ENCODE peak calls at places on chromosomes 13 and 19, in seven cellular contexts. O is AG04450, G is vagina, U is epithelial cell of esophagus, A is suprapubic skin, E is right lobe of liver, B is GM12864. C is an unnamed sample.

GRCh38 chr13:113397606-113398425 is 33.9 kb upstream of the GRTP1 start:
- DNase-seq in O (no peak), G (no peak), U (no peak), A (no peak), E (no peak), B (no peak), C (no peak)

GRCh38 chr13:90792335-90792734 is 555.2 kb upstream of the MIR17HG start:
- DNase-seq in O (no peak), G (no peak), U (peak), A (no peak), E (no peak), B (no peak), C (no peak)

GRCh38 chr19:39941151-39941550 is 6.7 kb upstream of the FCGBP start:
- DNase-seq in O (no peak), G (no peak), U (no peak), A (no peak), E (no peak), B (no peak), C (no peak)

GRCh38 chr19:49042177-49042576 is 1.5 kb upstream of the CGB5 start:
- DNase-seq in O (no peak), G (no peak), U (peak), A (no peak), E (no peak), B (no peak), C (no peak)

GRCh38 chr19:52941941-52942370 is 18.7 kb upstream of the ZNF888 start:
- DNase-seq in O (no peak), G (no peak), U (peak), A (peak), E (peak), B (no peak), C (peak)

GRCh38 chr13:107907065-107907464 is 308.3 kb downstream of the LIG4 start:
- DNase-seq in O (no peak), G (no peak), U (no peak), A (no peak), E (no peak), B (no peak), C (no peak)

GRCh38 chr13:88000787-88001186 is 329.6 kb downstream of the SLITRK5 start:
- DNase-seq in O (no peak), G (no peak), U (no peak), A (no peak), E (no peak), B (no peak), C (no peak)

GRCh38 chr13:49253310-49253709 is 5.6 kb downstream of the CDADC1 start:
- DNase-seq in O (no peak), G (no peak), U (no peak), A (no peak), E (no peak), B (no peak), C (peak)

GRCh38 chr19:29191005-29191404 is 21.9 kb downstream of the UQCRFS1 start:
- DNase-seq in O (no peak), G (no peak), U (peak), A (no peak), E (no peak), B (no peak), C (no peak)

GRCh38 chr19:32404213-32404938 is 1.2 kb upstream of the DPY19L3 start:
- DNase-seq in O (no peak), G (no peak), U (peak), A (no peak), E (no peak), B (no peak), C (peak)

GRCh38 chr19:41386442-41386841 is 10.1 kb downstream of the TMEM91 start:
- DNase-seq in O (no peak), G (no peak), U (peak), A (no peak), E (no peak), B (no peak), C (no peak)

GRCh38 chr19:34475026-34475974 is 6.3 kb upstream of the WTIP start:
- DNase-seq in O (peak), G (no peak), U (peak), A (no peak), E (no peak), B (no peak), C (peak)

GRCh38 chr13:46071590-46072249 is 19.2 kb upstream of the ZC3H13 start:
- DNase-seq in O (no peak), G (no peak), U (no peak), A (no peak), E (no peak), B (peak), C (peak)

GRCh38 chr13:20303636-20304035 is 71.5 kb upstream of the GJB6 start:
- DNase-seq in O (no peak), G (no peak), U (peak), A (no peak), E (no peak), B (no peak), C (no peak)

DNA sequence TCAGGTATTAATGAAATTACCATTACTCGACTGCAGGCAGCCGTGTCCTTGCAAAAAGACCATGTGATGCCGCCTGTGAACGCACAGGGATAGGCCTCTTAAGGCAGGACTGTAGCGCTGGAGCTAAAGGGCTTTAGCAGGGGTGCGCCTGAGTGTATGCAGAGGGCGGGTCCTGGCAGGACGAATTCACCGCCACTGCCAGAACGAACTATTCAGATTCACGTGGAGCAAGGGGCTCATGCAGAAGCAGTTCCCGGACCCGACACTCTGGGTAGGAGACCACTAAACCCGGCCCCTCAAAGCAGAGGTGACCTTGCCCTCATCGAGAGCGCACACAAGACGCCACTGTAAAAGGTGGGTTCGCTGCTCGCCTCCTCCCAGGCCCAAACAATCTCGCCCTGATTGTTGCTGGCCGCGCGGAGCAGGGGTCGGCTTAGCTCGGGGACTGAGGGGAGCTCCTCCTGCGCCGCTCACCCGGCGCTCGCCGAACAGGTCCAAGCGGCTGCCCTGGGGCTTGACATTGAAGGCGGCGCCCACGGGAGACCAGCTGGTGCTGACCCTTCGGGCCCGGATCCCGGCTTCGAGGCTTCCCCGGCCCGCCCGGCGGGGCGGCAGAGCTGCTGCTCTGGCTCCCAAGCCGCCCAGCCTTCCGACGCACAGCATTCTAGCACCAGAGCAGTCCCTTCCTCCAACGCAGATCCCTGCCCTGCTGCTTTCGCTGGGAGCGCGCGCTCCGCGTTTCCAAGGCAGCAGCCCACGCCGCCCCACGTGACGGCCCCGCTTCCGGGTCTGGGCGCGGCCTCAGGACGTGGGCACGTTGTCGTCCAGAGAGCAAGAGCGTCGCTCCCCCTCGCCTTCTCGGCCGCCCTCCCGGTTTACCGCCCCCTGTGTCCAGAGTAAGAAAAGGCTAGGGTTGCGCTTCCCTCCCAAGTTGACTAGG is at the start of gene MIPEP:
- DNase-seq in O (peak), G (no peak), U (peak), A (peak), E (peak), B (peak), C (peak)
- TF ChIP-seq CTCF in O (peak), G (peak), U (peak), A (peak), E (peak), B (peak), C (peak)

GRCh38 chr13:44622259-44622658 is 46.1 kb upstream of the TSC22D1 start:
- DNase-seq in O (no peak), G (no peak), U (no peak), A (no peak), E (no peak), B (no peak), C (no peak)

GRCh38 chr13:44618326-44618725 is 42.2 kb upstream of the TSC22D1 start:
- DNase-seq in O (no peak), G (no peak), U (no peak), A (no peak), E (no peak), B (no peak), C (no peak)

GRCh38 chr13:44619651-44620050 is 43.5 kb upstream of the TSC22D1 start:
- DNase-seq in O (no peak), G (no peak), U (no peak), A (no peak), E (no peak), B (no peak), C (no peak)

GRCh38 chr13:44620057-44620456 is 43.9 kb upstream of the TSC22D1 start:
- DNase-seq in O (no peak), G (no peak), U (peak), A (no peak), E (no peak), B (no peak), C (no peak)

DNA sequence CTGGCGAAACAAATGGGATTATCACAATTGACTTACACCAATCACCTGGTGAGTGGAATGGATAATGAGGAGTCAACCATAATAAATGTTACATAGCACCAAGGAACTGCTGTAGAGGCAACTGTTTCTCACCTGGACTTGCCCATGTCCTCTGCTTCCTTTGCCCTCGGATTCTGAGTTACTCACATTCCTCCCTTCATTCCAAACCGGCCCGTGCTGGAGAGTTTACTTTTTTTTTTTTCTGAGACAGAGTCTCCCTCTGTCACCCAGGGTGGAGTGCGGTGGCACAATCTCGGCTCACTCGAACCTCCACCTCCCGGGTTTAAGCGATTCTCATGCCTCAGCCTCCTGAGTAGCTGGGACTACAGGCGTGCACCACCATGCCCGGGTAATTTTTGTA is 41.5 kb upstream of the TSC22D1 start:
- DNase-seq in O (no peak), G (no peak), U (no peak), A (no peak), E (no peak), B (no peak), C (no peak)
- TF ChIP-seq CTCF in O (no peak), G (no peak), U (no peak), A (no peak), E (no peak), B (no peak), C (no peak)

DNA sequence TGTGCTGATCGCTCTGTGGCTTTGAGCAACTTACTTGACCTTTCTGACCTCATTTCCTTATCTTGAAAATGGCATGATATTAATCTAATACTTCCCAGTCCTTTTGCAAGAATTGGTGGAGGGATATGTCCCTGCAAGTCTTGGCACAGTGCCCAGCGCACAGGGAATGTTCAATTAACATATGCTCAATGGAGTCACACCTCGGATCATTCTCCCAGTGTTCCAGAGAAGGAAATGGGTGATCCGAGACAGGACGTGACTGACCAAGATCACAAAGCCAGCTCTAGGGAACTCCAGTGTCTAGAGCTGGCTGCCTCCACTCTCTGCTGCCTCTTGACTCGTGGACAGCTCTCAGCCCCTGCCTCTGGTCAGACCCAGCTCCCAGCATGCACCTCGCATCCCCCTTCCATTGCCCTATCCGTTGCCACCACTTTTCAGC is 3.6 kb downstream of the CDC42EP5 start:
- DNase-seq in O (no peak), G (no peak), U (peak), A (peak), E (no peak), B (no peak), C (no peak)
- TF ChIP-seq CTCF in O (no peak), G (no peak), U (no peak), A (no peak), E (no peak), B (no peak), C (no peak)

DNA sequence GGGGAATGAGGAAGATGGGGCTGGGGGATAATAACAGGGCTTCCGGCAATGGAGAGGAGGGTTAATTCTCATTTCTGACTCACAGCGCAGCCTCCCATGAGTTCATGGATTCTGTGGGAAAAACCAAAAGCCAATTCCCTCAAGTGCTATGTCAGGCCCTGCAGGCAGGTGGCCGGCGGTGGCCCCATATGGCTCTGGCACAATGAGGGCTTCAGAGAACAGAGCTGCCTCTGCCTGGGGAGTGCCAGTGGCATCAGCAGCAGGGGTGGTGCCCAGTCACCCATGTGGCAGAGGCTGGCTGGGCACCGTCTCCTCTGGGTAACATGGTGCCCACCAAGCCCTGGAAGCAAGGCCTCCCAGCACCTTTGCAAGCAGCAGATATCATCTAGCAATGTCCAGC is 69.1 kb downstream of the ALOX5AP start:
- DNase-seq in O (no peak), G (no peak), U (no peak), A (no peak), E (no peak), B (no peak), C (no peak)
- TF ChIP-seq CTCF in O (peak), G (no peak), U (no peak), A (no peak), E (no peak), B (no peak), C (no peak)

C was measured in NB4.